ENCODE peak calls at places on chromosomes 12 and 14, in seven cellular contexts. E, D, O, T, X, G and J are unnamed samples.

GRCh38 chr12:92570056-92570753 is 132.6 kb upstream of the PLEKHG7 start:
- DNase-seq in E (peak; percentile 58), D (peak; percentile 91), O (peak; percentile 55), T (no peak), X (peak; percentile 89), G (peak; percentile 57), J (peak; percentile 89)

GRCh38 chr14:32826404-32827082 is 112.1 kb upstream of the NPAS3 start:
- DNase-seq in E (no peak), D (peak; percentile 30), O (no peak), T (no peak), X (peak; percentile 46), G (no peak), J (no peak)

GRCh38 chr12:56326533-56326932 is 7.3 kb downstream of the PAN2 start:
- DNase-seq in E (no peak), D (peak; percentile 42), O (no peak), T (no peak), X (no peak), G (no peak), J (no peak)

GRCh38 chr12:6450091-6450868 is 1.6 kb upstream of the TAPBPL start:
- DNase-seq in E (no peak), D (no peak), O (no peak), T (no peak), X (no peak), G (no peak), J (no peak)

GRCh38 chr12:32087301-32087700 is 19.3 kb upstream of the BICD1 start:
- DNase-seq in E (no peak), D (no peak), O (no peak), T (no peak), X (no peak), G (no peak), J (no peak)

GRCh38 chr14:104134061-104134965 is 4.1 kb upstream of the KIF26A start:
- DNase-seq in E (peak; percentile 14), D (no peak), O (no peak), T (no peak), X (no peak), G (no peak), J (no peak)

GRCh38 chr12:113601656-113602263 is 130.1 kb upstream of the LHX5 start:
- DNase-seq in E (peak; percentile 83), D (peak; percentile 17), O (no peak), T (no peak), X (peak; percentile 76), G (no peak), J (peak; percentile 14)

GRCh38 chr12:118830251-118830650 is 151.1 kb upstream of the SRRM4 start:
- DNase-seq in E (no peak), D (no peak), O (no peak), T (no peak), X (no peak), G (no peak), J (no peak)

GRCh38 chr12:63021126-63021525 is 86.2 kb upstream of the PPM1H start:
- DNase-seq in E (no peak), D (no peak), O (no peak), T (no peak), X (no peak), G (no peak), J (no peak)

GRCh38 chr12:116736962-116737773 is 701 bp downstream of the SPRING1 start:
- DNase-seq in E (peak; percentile 59), D (no peak), O (peak; percentile 31), T (no peak), X (peak; percentile 43), G (peak; percentile 43), J (no peak)

GRCh38 chr12:77189463-77189862 is 124.1 kb upstream of the E2F7 start:
- DNase-seq in E (no peak), D (no peak), O (peak; percentile 24), T (no peak), X (no peak), G (no peak), J (peak; percentile 8)

GRCh38 chr12:65667932-65668331 is 156.4 kb upstream of the HMGA2 start:
- DNase-seq in E (no peak), D (no peak), O (no peak), T (no peak), X (no peak), G (no peak), J (no peak)

GRCh38 chr12:43273467-43273866 is 278.5 kb downstream of the ADAMTS20 start:
- DNase-seq in E (no peak), D (peak; percentile 36), O (no peak), T (no peak), X (no peak), G (no peak), J (peak; percentile 10)

GRCh38 chr12:2958432-2959193 is 584 bp upstream of the TEAD4 start:
- DNase-seq in E (no peak), D (peak; percentile 80), O (peak; percentile 87), T (no peak), X (peak; percentile 75), G (peak; percentile 92), J (peak; percentile 80)

GRCh38 chr12:13052414-13052813 is 8.2 kb downstream of the FAM234B start:
- DNase-seq in E (no peak), D (no peak), O (no peak), T (no peak), X (no peak), G (no peak), J (no peak)

GRCh38 chr12:70469221-70469820 is 103.2 kb downstream of the KCNMB4 start:
- DNase-seq in E (no peak), D (no peak), O (no peak), T (no peak), X (no peak), G (no peak), J (no peak)

GRCh38 chr14:59133202-59133601 is 55.3 kb upstream of the DAAM1 start:
- DNase-seq in E (no peak), D (peak; percentile 51), O (no peak), T (no peak), X (peak; percentile 51), G (no peak), J (no peak)
- TF ChIP-seq CTCF in E (no peak), D (peak; percentile 62), O (no peak), T (no peak), X (peak; percentile 29), G (no peak), J (no peak)

GRCh38 chr14:93788557-93789365 is 476 bp upstream of the PRIMA1 start:
- DNase-seq in E (peak; percentile 64), D (peak; percentile 12), O (peak; percentile 66), T (no peak), X (peak; percentile 75), G (peak; percentile 74), J (peak; percentile 42)
- TF ChIP-seq CTCF in E (peak; percentile 8), D (peak; percentile 26), O (peak; percentile 29), T (no peak), X (no peak), G (peak; percentile 32), J (peak; percentile 48)

DNA sequence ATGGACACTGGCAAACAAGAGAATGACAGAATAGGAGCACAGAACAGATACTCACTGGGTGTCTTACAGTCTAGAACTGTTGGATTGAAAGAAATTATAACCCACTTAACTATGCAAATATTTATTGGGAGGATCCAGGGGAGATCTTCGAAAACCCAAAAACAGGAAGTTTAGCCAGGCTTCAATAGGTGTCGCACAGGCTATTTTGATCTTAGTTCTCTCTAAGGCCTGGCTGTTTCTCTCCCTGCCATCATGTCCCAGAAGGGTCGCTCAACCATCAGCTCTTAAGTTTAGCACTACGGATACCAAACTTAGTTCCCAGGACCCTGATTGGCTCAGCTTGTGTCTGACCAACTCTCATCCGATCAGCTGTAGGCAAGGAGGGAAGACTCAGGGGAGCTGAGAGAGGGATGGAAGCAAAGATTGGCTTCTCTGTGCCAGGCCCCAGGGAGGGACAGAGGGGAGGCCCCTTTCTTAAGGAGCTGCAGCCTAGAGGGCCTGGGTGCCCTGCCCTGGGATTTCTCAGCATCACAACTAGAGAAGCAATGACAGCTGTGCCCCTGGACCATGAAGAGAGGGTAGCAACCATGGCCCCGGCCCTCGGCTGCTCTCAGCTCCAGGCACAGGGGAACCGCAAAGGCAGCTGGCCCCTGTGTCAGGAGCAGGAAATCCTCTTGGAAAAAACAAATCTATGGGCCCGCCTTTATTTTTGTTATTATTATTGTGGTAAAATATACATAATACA is 13.5 kb downstream of the PHETA1 start:
- DNase-seq in E (no peak), D (no peak), O (no peak), T (no peak), X (no peak), G (no peak), J (no peak)
- TF ChIP-seq CTCF in E (no peak), D (no peak), O (no peak), T (no peak), X (no peak), G (no peak), J (no peak)

DNA sequence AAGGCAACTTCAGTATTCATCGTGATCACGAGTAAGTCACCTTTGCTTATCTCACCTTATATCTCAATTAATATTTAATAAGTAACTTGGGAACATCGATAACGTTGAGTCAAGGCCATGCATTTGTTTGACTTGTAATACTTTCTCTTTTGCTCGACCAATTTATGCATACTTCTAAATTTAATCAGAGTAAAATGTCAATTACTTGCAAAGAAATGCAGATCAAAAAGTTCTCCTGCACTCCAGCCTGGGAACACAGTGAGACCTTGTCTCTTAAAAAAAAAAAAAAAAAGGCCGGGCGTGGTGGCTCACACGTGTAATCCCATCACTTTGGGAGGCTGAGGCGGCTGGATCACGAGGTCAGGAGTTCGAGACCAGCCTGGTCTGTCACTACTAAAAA is 11.8 kb upstream of the HIP1R start:
- DNase-seq in E (no peak), D (no peak), O (no peak), T (no peak), X (no peak), G (no peak), J (no peak)
- TF ChIP-seq CTCF in E (no peak), D (no peak), O (no peak), T (no peak), X (no peak), G (no peak), J (no peak)

DNA sequence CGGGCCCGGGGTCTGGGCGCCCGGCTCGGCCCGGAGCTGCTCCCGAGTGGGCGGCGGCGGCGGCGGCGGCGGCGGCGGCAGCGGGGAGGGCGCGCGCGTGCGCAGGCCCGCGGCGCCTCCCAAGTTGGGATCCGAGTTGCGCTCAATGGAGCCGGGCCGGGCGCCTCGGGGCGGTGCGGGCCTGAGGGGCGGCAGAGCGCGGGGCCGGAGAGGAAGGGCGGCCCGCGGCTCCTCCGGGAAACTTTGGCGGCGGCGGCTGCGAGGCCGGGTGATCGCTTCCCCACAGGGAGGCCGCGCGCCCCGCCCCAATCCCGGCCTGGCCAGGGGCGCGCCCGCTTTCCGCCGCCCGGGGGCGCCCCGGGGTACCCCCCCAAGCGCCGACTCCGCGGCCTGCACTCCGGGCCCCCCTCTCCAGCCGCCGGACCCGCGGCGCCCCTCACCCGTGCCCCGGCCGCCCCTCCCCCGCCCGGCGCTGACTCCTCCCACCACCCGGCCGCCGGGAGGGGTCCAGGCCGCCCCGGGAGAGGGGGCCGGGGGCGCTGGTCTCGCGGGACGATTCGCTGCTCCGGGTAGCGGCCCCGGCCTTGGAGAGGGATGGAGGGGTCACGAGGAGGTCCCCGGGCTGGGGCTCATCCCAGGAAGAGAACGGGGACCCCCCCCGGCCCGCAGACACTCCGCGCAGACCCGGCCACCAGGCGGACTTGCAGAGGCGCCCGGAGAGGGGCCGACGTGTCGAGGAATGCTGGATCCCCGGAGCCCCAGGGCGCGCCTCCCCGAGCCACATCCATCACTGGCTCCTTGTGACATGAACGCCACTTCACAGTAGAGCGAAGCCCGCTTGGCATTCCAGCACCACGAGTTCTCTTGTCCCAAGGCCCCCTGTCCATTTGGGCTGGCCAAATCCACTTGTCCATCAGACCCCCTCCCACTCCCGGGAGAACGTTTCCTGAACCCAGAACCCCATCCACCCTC is at the start of gene RILPL1:
- DNase-seq in E (peak; percentile 76), D (peak; percentile 39), O (no peak), T (peak; percentile 64), X (peak; percentile 89), G (peak; percentile 79), J (peak; percentile 32)
- TF ChIP-seq CTCF in E (no peak), D (no peak), O (peak; percentile 41), T (peak; percentile 27), X (peak; percentile 1), G (peak; percentile 63), J (peak; percentile 31)